ENCODE peak calls at places on chromosomes 16 and 17, in ten cellular contexts. I is right lobe of liver, T is suprapubic skin, Z is body of pancreas, V is GM23338, H is neuronal stem cell, Q is stomach, G is ovary, A is prostate gland, O is PC-9. C is an unnamed sample.

GRCh38 chr16:72291531-72291981 is 119.6 kb upstream of the PMFBP1 start:
- DNase-seq in T (no peak), Q (no peak), Z (no peak), H (no peak), V (no peak), A (no peak), O (peak; percentile 72), G (no peak), I (no peak), C (no peak)

GRCh38 chr17:34825884-34826283 is 135.4 kb downstream of the CCT6B start:
- DNase-seq in T (no peak), A (no peak), Z (no peak), G (no peak), Q (no peak), H (no peak), I (no peak), O (no peak), V (no peak), C (no peak)

GRCh38 chr17:10327640-10328039 is 45.2 kb downstream of the MYH13 start:
- DNase-seq in Q (peak; percentile 75), O (peak; percentile 36), I (peak; percentile 63), V (peak; percentile 94), T (peak; percentile 78), Z (peak; percentile 79), G (peak; percentile 56), A (peak; percentile 81), H (peak; percentile 85), C (peak; percentile 82)

GRCh38 chr17:77466596-77467223 is 325.9 kb downstream of the SEC14L1 start:
- DNase-seq in H (no peak), Z (no peak), I (no peak), V (no peak), O (no peak), T (no peak), A (no peak), Q (no peak), G (no peak), C (no peak)

GRCh38 chr17:31857920-31858646 is 961 bp downstream of the COPRS start:
- DNase-seq in A (no peak), Z (no peak), T (no peak), G (no peak), V (no peak), Q (no peak), H (no peak), I (no peak), O (no peak), C (no peak)

GRCh38 chr17:7747586-7747985 is 30.0 kb downstream of the DNAH2 start:
- DNase-seq in A (no peak), G (no peak), Z (no peak), Q (no peak), V (no peak), T (no peak), I (no peak), O (no peak), H (no peak), C (no peak)

GRCh38 chr16:87918866-87919680 is 17.3 kb downstream of the CA5A start:
- DNase-seq in I (no peak), T (peak; percentile 76), A (no peak), Z (no peak), O (no peak), G (peak; percentile 72), H (no peak), Q (no peak), V (no peak), C (no peak)

GRCh38 chr17:66487933-66488572 is 185.6 kb downstream of the PRKCA start:
- DNase-seq in Q (no peak), I (no peak), Z (no peak), V (no peak), T (no peak), H (no peak), A (no peak), O (no peak), G (no peak), C (no peak)

GRCh38 chr17:71260366-71260765 is 860.5 kb upstream of the SOX9 start:
- DNase-seq in G (no peak), Q (no peak), Z (no peak), V (no peak), O (no peak), A (no peak), T (no peak), H (no peak), I (no peak), C (no peak)

GRCh38 chr17:17837966-17838962 is 1.5 kb upstream of the SREBF1 start:
- DNase-seq in H (no peak), G (peak; percentile 64), I (peak; percentile 58), T (no peak), Q (no peak), O (peak; percentile 69), A (peak; percentile 72), Z (peak; percentile 70), V (peak; percentile 95), C (peak; percentile 82)

GRCh38 chr17:76953926-76954325 is 85.7 kb downstream of the MGAT5B start:
- DNase-seq in G (no peak), T (no peak), Z (no peak), V (no peak), H (no peak), I (peak; percentile 17), A (no peak), Q (no peak), O (no peak), C (no peak)

DNA sequence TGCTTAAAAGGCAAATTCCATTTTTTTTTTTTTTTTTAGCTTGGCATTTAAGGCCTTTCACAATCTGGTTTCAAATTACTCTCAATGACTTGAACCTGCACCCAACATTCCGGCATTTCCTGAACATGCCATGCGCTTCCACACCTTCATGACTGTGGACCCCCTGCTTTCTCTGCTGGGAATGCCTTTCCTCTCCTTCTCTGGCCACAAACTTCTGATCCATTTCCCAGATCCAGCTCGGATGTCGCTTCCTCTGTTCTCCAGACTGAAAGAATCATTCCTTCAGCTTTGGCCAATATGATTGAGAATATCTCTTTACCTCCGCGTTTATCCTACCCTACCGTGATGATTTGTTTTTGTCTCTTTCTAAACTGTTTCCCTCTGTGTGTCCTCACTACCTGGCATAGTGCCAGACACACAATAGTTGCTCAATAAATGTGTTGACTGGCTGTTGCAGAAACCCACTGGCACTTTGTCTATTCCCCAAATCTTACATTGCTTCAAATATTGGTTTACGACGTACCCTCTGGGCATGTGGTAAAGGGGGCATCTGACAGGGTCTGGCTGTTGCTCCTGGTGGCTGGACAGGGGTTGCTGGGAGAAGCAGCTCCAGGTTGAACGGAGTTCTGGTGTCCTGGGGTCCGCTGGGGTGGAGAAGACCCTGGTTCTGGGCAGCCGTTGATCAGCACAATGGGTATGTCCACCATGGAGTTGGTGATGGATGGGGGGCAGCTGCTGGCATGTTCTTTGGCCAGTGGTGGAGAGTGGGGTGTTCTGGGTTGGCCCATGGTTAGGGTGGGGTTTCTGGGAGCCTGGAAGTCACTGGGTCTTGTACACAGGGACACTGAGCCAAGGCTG is 14.7 kb downstream of the TNS4 start:
- DNase-seq in A (no peak), T (no peak), V (no peak), H (no peak), G (peak; percentile 19), I (no peak), Q (no peak), Z (no peak), O (peak; percentile 90), C (no peak)
- H3K4me1 ChIP-seq in A (peaks cover 11% of the 10 kb centered on the region), T (peaks cover 81% of the 10 kb centered on the region), V (peaks cover 38% of the 10 kb centered on the region), H (peaks cover 18% of the 10 kb centered on the region), G (peaks cover 12% of the 10 kb centered on the region), I (no peaks in the 10 kb centered on the region), Q (peaks cover 33% of the 10 kb centered on the region), Z (peaks cover 14% of the 10 kb centered on the region), O (peaks cover 86% of the 10 kb centered on the region), C (no peaks in the 10 kb centered on the region)

GRCh38 chr16:69176033-69176780 is 10.8 kb upstream of the SNTB2 start:
- DNase-seq in O (no peak), I (no peak), Q (no peak), H (no peak), A (no peak), V (no peak), T (no peak), Z (no peak), G (no peak), C (no peak)

GRCh38 chr16:69179255-69180010 is 7.5 kb upstream of the SNTB2 start:
- DNase-seq in O (peak; percentile 83), A (peak; percentile 88), I (no peak), Q (peak; percentile 87), T (peak; percentile 84), G (peak; percentile 90), H (no peak), V (no peak), Z (peak; percentile 91), C (peak; percentile 35)

GRCh38 chr16:69182730-69183416 is 4.1 kb upstream of the SNTB2 start:
- DNase-seq in Q (no peak), A (peak; percentile 56), V (no peak), G (no peak), O (no peak), Z (peak; percentile 39), I (no peak), T (no peak), H (no peak), C (peak; percentile 39)

DNA sequence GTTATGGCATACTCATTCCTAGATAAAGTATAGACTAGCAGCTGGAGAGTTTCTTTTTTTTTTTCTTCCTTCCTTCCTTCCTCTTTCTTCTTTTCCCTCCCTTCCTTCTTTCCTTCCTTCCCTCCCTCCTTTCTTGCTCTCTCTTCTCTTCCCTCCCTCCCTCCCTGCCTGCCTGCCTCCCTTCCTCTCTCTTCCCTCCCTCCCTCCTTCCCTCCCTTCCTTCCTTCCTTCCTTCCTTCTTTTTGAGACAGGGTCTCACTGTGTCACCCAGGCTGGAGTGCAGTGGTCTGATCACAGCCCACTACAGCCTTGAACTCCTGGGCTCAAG is 7.0 kb upstream of the SNTB2 start:
- DNase-seq in I (no peak), T (no peak), G (no peak), A (no peak), O (no peak), Z (no peak), Q (no peak), H (no peak), V (no peak), C (no peak)
- H3K4me1 ChIP-seq in I (no peaks in the 10 kb centered on the region), T (peaks cover 38% of the 10 kb centered on the region), G (peaks cover 7% of the 10 kb centered on the region), A (peaks cover 4% of the 10 kb centered on the region), O (peaks cover 32% of the 10 kb centered on the region), Z (peaks cover 27% of the 10 kb centered on the region), Q (peaks cover 51% of the 10 kb centered on the region), H (no peaks in the 10 kb centered on the region), V (no peaks in the 10 kb centered on the region), C (no peaks in the 10 kb centered on the region)

DNA sequence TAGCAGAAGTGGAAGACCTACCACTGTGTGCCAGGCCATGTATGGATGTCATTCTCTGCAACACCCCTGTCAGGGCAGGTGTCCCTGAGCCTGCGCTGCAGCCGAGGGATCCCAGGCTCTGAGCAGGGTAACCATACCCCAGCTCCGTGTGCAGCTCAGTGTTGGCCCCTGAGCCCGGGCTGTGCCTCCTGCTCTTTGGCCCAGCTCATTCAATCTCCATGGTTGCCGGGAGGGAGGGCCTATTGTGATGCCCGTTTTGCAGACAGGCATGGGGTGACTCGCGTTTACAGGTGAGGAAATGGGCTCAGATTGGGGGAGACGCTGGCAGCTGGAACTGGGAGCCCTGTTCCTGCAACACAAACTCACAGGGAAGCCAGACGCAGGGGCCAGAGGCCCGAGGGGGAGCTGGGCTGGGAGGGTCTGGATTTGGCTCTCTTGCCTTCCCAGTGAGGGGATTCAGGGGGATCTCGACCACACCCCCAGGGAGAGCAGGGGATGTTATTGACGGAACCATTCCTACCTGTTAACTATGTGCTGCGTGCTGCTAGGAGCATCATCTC is 190.5 kb downstream of the IRF8 start:
- DNase-seq in T (peak; percentile 24), Q (no peak), A (no peak), Z (no peak), G (no peak), O (no peak), I (peak; percentile 30), V (no peak), H (no peak), C (no peak)
- H3K4me1 ChIP-seq in T (no peaks in the 10 kb centered on the region), Q (no peaks in the 10 kb centered on the region), A (no peaks in the 10 kb centered on the region), Z (no peaks in the 10 kb centered on the region), G (no peaks in the 10 kb centered on the region), O (no peaks in the 10 kb centered on the region), I (no peaks in the 10 kb centered on the region), V (no peaks in the 10 kb centered on the region), H (no peaks in the 10 kb centered on the region), C (no peaks in the 10 kb centered on the region)

GRCh38 chr16:1165511-1165910 is 12.6 kb downstream of the CACNA1H start:
- DNase-seq in V (no peak), Q (no peak), Z (no peak), T (no peak), H (no peak), G (no peak), A (no peak), O (no peak), I (no peak), C (no peak)
- H3K4me1 ChIP-seq in V (no peaks in the 10 kb centered on the region), Q (peaks cover 72% of the 10 kb centered on the region), Z (peaks cover 36% of the 10 kb centered on the region), T (no peaks in the 10 kb centered on the region), H (peaks cover 25% of the 10 kb centered on the region), G (peaks cover 34% of the 10 kb centered on the region), A (peaks cover 9% of the 10 kb centered on the region), O (no peaks in the 10 kb centered on the region), I (no peaks in the 10 kb centered on the region), C (no peaks in the 10 kb centered on the region)